ENCODE peak calls at places on chromosome 22, in six cellular contexts. One of them, this sample, is unnamed.

GRCh38 chr22:27749597-27750225 is 51.8 kb downstream of the MN1 start:
- DNase-seq in naive thymus-derived CD4-positive, alpha-beta T cell: no peak
- DNase-seq in SJSA1: no peak
- DNase-seq in CD4-positive, alpha-beta memory T cell: no peak
- DNase-seq in OCI-LY7: no peak
- DNase-seq in IMR-90: peak
- DNase-seq in this sample: no peak

GRCh38 chr22:23364389-23364788 is 184.1 kb downstream of the BCR start:
- DNase-seq in OCI-LY7: no peak
- DNase-seq in naive thymus-derived CD4-positive, alpha-beta T cell: no peak
- DNase-seq in CD4-positive, alpha-beta memory T cell: no peak
- DNase-seq in IMR-90: no peak
- DNase-seq in SJSA1: no peak
- DNase-seq in this sample: no peak

GRCh38 chr22:30178180-30179126 is 68.1 kb downstream of the LIF start:
- DNase-seq in CD4-positive, alpha-beta memory T cell: peak
- DNase-seq in naive thymus-derived CD4-positive, alpha-beta T cell: no peak
- DNase-seq in SJSA1: no peak
- DNase-seq in IMR-90: no peak
- DNase-seq in OCI-LY7: no peak
- DNase-seq in this sample: no peak

GRCh38 chr22:22710719-22711531 is 66.5 kb downstream of the GGTLC2 start:
- DNase-seq in SJSA1: peak
- DNase-seq in OCI-LY7: peak
- DNase-seq in CD4-positive, alpha-beta memory T cell: peak
- DNase-seq in naive thymus-derived CD4-positive, alpha-beta T cell: peak
- DNase-seq in IMR-90: peak
- DNase-seq in this sample: peak

GRCh38 chr22:44957267-44957905 is 52.4 kb downstream of the PHF21B start:
- DNase-seq in IMR-90: peak
- DNase-seq in CD4-positive, alpha-beta memory T cell: no peak
- DNase-seq in naive thymus-derived CD4-positive, alpha-beta T cell: no peak
- DNase-seq in OCI-LY7: no peak
- DNase-seq in SJSA1: no peak
- DNase-seq in this sample: no peak

GRCh38 chr22:43277987-43278601 is 65.1 kb downstream of the SCUBE1 start:
- DNase-seq in IMR-90: no peak
- DNase-seq in SJSA1: no peak
- DNase-seq in CD4-positive, alpha-beta memory T cell: no peak
- DNase-seq in naive thymus-derived CD4-positive, alpha-beta T cell: no peak
- DNase-seq in OCI-LY7: no peak
- DNase-seq in this sample: no peak

GRCh38 chr22:34067031-34067430 is 146.8 kb upstream of the LARGE1 start:
- DNase-seq in OCI-LY7: no peak
- DNase-seq in naive thymus-derived CD4-positive, alpha-beta T cell: no peak
- DNase-seq in SJSA1: no peak
- DNase-seq in IMR-90: no peak
- DNase-seq in CD4-positive, alpha-beta memory T cell: no peak
- DNase-seq in this sample: no peak

GRCh38 chr22:22558071-22558971 is 744 bp downstream of the PRAME start:
- DNase-seq in OCI-LY7: no peak
- DNase-seq in naive thymus-derived CD4-positive, alpha-beta T cell: no peak
- DNase-seq in IMR-90: no peak
- DNase-seq in CD4-positive, alpha-beta memory T cell: no peak
- DNase-seq in SJSA1: no peak
- DNase-seq in this sample: no peak

GRCh38 chr22:33835196-33835788 is 85.0 kb downstream of the LARGE1 start:
- DNase-seq in CD4-positive, alpha-beta memory T cell: no peak
- DNase-seq in SJSA1: no peak
- DNase-seq in IMR-90: no peak
- DNase-seq in naive thymus-derived CD4-positive, alpha-beta T cell: no peak
- DNase-seq in OCI-LY7: no peak
- DNase-seq in this sample: no peak

GRCh38 chr22:43300891-43301676 is 42.1 kb downstream of the SCUBE1 start:
- DNase-seq in IMR-90: no peak
- DNase-seq in CD4-positive, alpha-beta memory T cell: no peak
- DNase-seq in naive thymus-derived CD4-positive, alpha-beta T cell: no peak
- DNase-seq in OCI-LY7: no peak
- DNase-seq in SJSA1: no peak
- DNase-seq in this sample: no peak

GRCh38 chr22:44735518-44736428 is 16.6 kb upstream of the ARHGAP8 start:
- DNase-seq in IMR-90: peak
- DNase-seq in naive thymus-derived CD4-positive, alpha-beta T cell: peak
- DNase-seq in SJSA1: peak
- DNase-seq in CD4-positive, alpha-beta memory T cell: peak
- DNase-seq in OCI-LY7: peak
- DNase-seq in this sample: no peak

GRCh38 chr22:46053563-46054090 is 76.7 kb upstream of the WNT7B start:
- DNase-seq in naive thymus-derived CD4-positive, alpha-beta T cell: peak
- DNase-seq in SJSA1: peak
- DNase-seq in OCI-LY7: peak
- DNase-seq in IMR-90: peak
- DNase-seq in CD4-positive, alpha-beta memory T cell: peak
- DNase-seq in this sample: no peak

GRCh38 chr22:37865510-37865909 is 16.3 kb downstream of the EIF3L start:
- DNase-seq in naive thymus-derived CD4-positive, alpha-beta T cell: no peak
- DNase-seq in SJSA1: no peak
- DNase-seq in IMR-90: no peak
- DNase-seq in OCI-LY7: no peak
- DNase-seq in CD4-positive, alpha-beta memory T cell: no peak
- DNase-seq in this sample: no peak

GRCh38 chr22:40521046-40521445 is 115.5 kb downstream of the MRTFA start:
- DNase-seq in IMR-90: no peak
- DNase-seq in SJSA1: no peak
- DNase-seq in OCI-LY7: no peak
- DNase-seq in naive thymus-derived CD4-positive, alpha-beta T cell: no peak
- DNase-seq in CD4-positive, alpha-beta memory T cell: no peak
- DNase-seq in this sample: no peak

GRCh38 chr22:25702046-25702445 is 39.9 kb upstream of the MYO18B start:
- DNase-seq in OCI-LY7: peak
- DNase-seq in naive thymus-derived CD4-positive, alpha-beta T cell: no peak
- DNase-seq in IMR-90: peak
- DNase-seq in SJSA1: no peak
- DNase-seq in CD4-positive, alpha-beta memory T cell: no peak
- DNase-seq in this sample: no peak

GRCh38 chr22:44990810-44991209 is 19.0 kb downstream of the PHF21B start:
- DNase-seq in IMR-90: no peak
- DNase-seq in CD4-positive, alpha-beta memory T cell: no peak
- DNase-seq in naive thymus-derived CD4-positive, alpha-beta T cell: no peak
- DNase-seq in SJSA1: no peak
- DNase-seq in OCI-LY7: no peak
- DNase-seq in this sample: no peak

GRCh38 chr22:45341503-45341902 is 31.8 kb downstream of the FAM118A start:
- DNase-seq in CD4-positive, alpha-beta memory T cell: peak
- DNase-seq in naive thymus-derived CD4-positive, alpha-beta T cell: no peak
- DNase-seq in OCI-LY7: no peak
- DNase-seq in SJSA1: no peak
- DNase-seq in IMR-90: no peak
- DNase-seq in this sample: no peak

GRCh38 chr22:47166446-47167016 is 404.1 kb downstream of the TBC1D22A start:
- DNase-seq in OCI-LY7: no peak
- DNase-seq in IMR-90: no peak
- DNase-seq in naive thymus-derived CD4-positive, alpha-beta T cell: no peak
- DNase-seq in SJSA1: peak
- DNase-seq in CD4-positive, alpha-beta memory T cell: no peak
- DNase-seq in this sample: peak

GRCh38 chr22:41687901-41688364 is 734 bp downstream of the SNU13 start:
- DNase-seq in OCI-LY7: peak
- DNase-seq in IMR-90: peak
- DNase-seq in CD4-positive, alpha-beta memory T cell: no peak
- DNase-seq in SJSA1: no peak
- DNase-seq in naive thymus-derived CD4-positive, alpha-beta T cell: no peak
- DNase-seq in this sample: no peak

GRCh38 chr22:46457502-46458488 is 79.6 kb downstream of the CELSR1 start:
- DNase-seq in IMR-90: peak
- DNase-seq in SJSA1: no peak
- DNase-seq in CD4-positive, alpha-beta memory T cell: no peak
- DNase-seq in naive thymus-derived CD4-positive, alpha-beta T cell: no peak
- DNase-seq in OCI-LY7: no peak
- DNase-seq in this sample: no peak

GRCh38 chr22:31654408-31654807 is 7.6 kb downstream of the PISD start:
- DNase-seq in naive thymus-derived CD4-positive, alpha-beta T cell: no peak
- DNase-seq in OCI-LY7: no peak
- DNase-seq in CD4-positive, alpha-beta memory T cell: no peak
- DNase-seq in IMR-90: no peak
- DNase-seq in SJSA1: no peak
- DNase-seq in this sample: no peak

GRCh38 chr22:46538816-46539163 is 1.4 kb upstream of the CELSR1 start:
- DNase-seq in OCI-LY7: no peak
- DNase-seq in CD4-positive, alpha-beta memory T cell: no peak
- DNase-seq in IMR-90: peak
- DNase-seq in SJSA1: no peak
- DNase-seq in naive thymus-derived CD4-positive, alpha-beta T cell: no peak
- DNase-seq in this sample: no peak

GRCh38 chr22:28029962-28030361 is 110.9 kb upstream of the PITPNB start:
- DNase-seq in SJSA1: peak
- DNase-seq in IMR-90: no peak
- DNase-seq in CD4-positive, alpha-beta memory T cell: no peak
- DNase-seq in naive thymus-derived CD4-positive, alpha-beta T cell: no peak
- DNase-seq in OCI-LY7: no peak
- DNase-seq in this sample: peak

GRCh38 chr22:48575567-48576332 is 1251.9 kb downstream of the BRD1 start:
- DNase-seq in OCI-LY7: no peak
- DNase-seq in naive thymus-derived CD4-positive, alpha-beta T cell: no peak
- DNase-seq in SJSA1: no peak
- DNase-seq in IMR-90: no peak
- DNase-seq in CD4-positive, alpha-beta memory T cell: no peak
- DNase-seq in this sample: no peak

GRCh38 chr22:48578138-48579034 is 1249.3 kb downstream of the BRD1 start:
- DNase-seq in naive thymus-derived CD4-positive, alpha-beta T cell: no peak
- DNase-seq in OCI-LY7: no peak
- DNase-seq in SJSA1: no peak
- DNase-seq in IMR-90: no peak
- DNase-seq in CD4-positive, alpha-beta memory T cell: no peak
- DNase-seq in this sample: no peak

GRCh38 chr22:48576333-48577013 is 1251.2 kb downstream of the BRD1 start:
- DNase-seq in IMR-90: no peak
- DNase-seq in OCI-LY7: no peak
- DNase-seq in naive thymus-derived CD4-positive, alpha-beta T cell: no peak
- DNase-seq in CD4-positive, alpha-beta memory T cell: no peak
- DNase-seq in SJSA1: no peak
- DNase-seq in this sample: no peak

GRCh38 chr22:48577691-48578090 is 1250.0 kb downstream of the BRD1 start:
- DNase-seq in SJSA1: no peak
- DNase-seq in OCI-LY7: no peak
- DNase-seq in naive thymus-derived CD4-positive, alpha-beta T cell: no peak
- DNase-seq in IMR-90: no peak
- DNase-seq in CD4-positive, alpha-beta memory T cell: no peak
- DNase-seq in this sample: no peak

GRCh38 chr22:48577014-48577690 is 1250.5 kb downstream of the BRD1 start:
- DNase-seq in naive thymus-derived CD4-positive, alpha-beta T cell: no peak
- DNase-seq in CD4-positive, alpha-beta memory T cell: no peak
- DNase-seq in SJSA1: no peak
- DNase-seq in OCI-LY7: no peak
- DNase-seq in IMR-90: no peak
- DNase-seq in this sample: no peak
- H3K4me3 ChIP-seq in naive thymus-derived CD4-positive, alpha-beta T cell: no peak
- H3K4me3 ChIP-seq in CD4-positive, alpha-beta memory T cell: no peak
- H3K4me3 ChIP-seq in SJSA1: peak
- H3K4me3 ChIP-seq in OCI-LY7: no peak
- H3K4me3 ChIP-seq in IMR-90: no peak
- H3K4me3 ChIP-seq in this sample: peak

DNA sequence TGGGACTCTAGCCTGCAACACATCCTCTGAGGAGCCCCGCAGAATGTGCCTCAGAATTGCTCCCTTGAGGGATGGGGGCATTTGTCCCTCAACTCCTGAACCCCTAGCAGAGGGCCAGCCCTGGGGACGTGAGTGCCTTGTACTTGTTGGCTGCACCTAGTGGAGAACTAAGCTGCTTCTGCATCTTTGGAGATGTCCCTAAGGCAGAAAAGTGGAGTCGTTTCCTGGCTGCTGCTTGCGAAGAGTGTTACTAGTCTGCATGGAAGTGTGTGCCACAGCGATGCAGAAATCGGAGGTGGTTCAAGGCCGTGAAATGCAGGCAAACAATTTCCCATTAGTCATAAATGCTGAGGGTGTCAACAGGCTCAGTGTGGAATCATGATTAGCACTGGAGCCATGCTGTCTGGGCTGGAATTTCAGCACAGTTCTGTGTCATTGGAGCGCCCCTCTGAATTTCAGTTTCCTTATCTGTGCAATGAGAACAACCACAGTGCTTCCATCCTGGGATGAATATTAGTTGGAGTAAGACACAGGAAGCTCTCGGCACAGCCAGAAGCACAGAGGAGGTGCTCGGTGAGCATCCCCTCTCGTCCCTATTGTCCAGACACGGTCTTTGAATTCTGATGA is 56.5 kb downstream of the MIAT start:
- DNase-seq in IMR-90: no peak
- DNase-seq in naive thymus-derived CD4-positive, alpha-beta T cell: no peak
- DNase-seq in CD4-positive, alpha-beta memory T cell: no peak
- DNase-seq in OCI-LY7: no peak
- DNase-seq in SJSA1: peak
- DNase-seq in this sample: no peak
- H3K27ac ChIP-seq in IMR-90: no peak
- H3K27ac ChIP-seq in naive thymus-derived CD4-positive, alpha-beta T cell: no peak
- H3K27ac ChIP-seq in CD4-positive, alpha-beta memory T cell: no peak
- H3K27ac ChIP-seq in OCI-LY7: no peak
- H3K27ac ChIP-seq in SJSA1: peak
- H3K27ac ChIP-seq in this sample: peak

DNA sequence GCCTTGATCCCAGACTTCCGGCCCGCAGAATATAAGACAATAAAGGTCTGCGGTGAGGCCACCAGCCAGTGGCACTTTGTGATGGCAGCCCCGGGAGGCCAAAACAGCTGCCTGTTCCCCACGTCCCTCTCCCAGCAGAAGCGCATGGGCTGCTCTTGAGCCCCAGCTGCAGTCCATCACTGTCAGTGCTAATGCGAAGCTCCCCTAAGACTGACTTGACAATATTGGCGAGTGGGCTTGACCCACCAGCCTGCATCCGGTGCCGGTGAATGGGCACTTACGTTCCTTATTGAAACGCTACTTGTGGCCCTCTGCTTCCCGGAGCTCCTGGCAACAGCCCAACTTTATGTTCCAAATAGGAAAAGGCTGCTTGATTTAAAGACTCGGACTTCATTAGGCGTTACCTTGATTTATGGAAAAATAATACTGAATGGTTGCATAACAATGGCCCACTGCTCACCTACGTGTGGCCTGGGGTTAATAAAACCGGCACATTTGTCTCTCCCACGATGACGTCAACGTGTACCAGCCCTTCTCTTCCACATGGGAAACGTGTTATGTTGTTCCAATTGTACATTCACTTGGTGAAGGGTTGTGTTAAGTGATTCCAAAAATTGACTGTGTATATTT is 93.4 kb upstream of the SEPTIN5 start:
- DNase-seq in naive thymus-derived CD4-positive, alpha-beta T cell: no peak
- DNase-seq in SJSA1: no peak
- DNase-seq in OCI-LY7: no peak
- DNase-seq in CD4-positive, alpha-beta memory T cell: no peak
- DNase-seq in IMR-90: no peak
- DNase-seq in this sample: no peak
- H3K4me3 ChIP-seq in naive thymus-derived CD4-positive, alpha-beta T cell: no peak
- H3K4me3 ChIP-seq in SJSA1: no peak
- H3K4me3 ChIP-seq in OCI-LY7: no peak
- H3K4me3 ChIP-seq in CD4-positive, alpha-beta memory T cell: no peak
- H3K4me3 ChIP-seq in IMR-90: no peak
- H3K4me3 ChIP-seq in this sample: no peak

GRCh38 chr22:49761836-49762235 is 65.8 kb downstream of the BRD1 start:
- DNase-seq in OCI-LY7: no peak
- DNase-seq in IMR-90: no peak
- DNase-seq in naive thymus-derived CD4-positive, alpha-beta T cell: no peak
- DNase-seq in CD4-positive, alpha-beta memory T cell: no peak
- DNase-seq in SJSA1: no peak
- DNase-seq in this sample: no peak
- H3K27ac ChIP-seq in OCI-LY7: peak
- H3K27ac ChIP-seq in IMR-90: no peak
- H3K27ac ChIP-seq in naive thymus-derived CD4-positive, alpha-beta T cell: no peak
- H3K27ac ChIP-seq in CD4-positive, alpha-beta memory T cell: no peak
- H3K27ac ChIP-seq in SJSA1: no peak
- H3K27ac ChIP-seq in this sample: no peak

GRCh38 chr22:35995345-35995744 is 33.3 kb downstream of the RBFOX2 start:
- DNase-seq in SJSA1: no peak
- DNase-seq in IMR-90: peak
- DNase-seq in CD4-positive, alpha-beta memory T cell: no peak
- DNase-seq in naive thymus-derived CD4-positive, alpha-beta T cell: no peak
- DNase-seq in OCI-LY7: no peak
- DNase-seq in this sample: no peak
- H3K4me3 ChIP-seq in SJSA1: no peak
- H3K4me3 ChIP-seq in IMR-90: peak
- H3K4me3 ChIP-seq in CD4-positive, alpha-beta memory T cell: no peak
- H3K4me3 ChIP-seq in naive thymus-derived CD4-positive, alpha-beta T cell: no peak
- H3K4me3 ChIP-seq in OCI-LY7: no peak
- H3K4me3 ChIP-seq in this sample: peak

This sample was measured in coronary artery.